ENCODE peak calls at places on chromosome 4, in five cellular contexts. Z, G, M, X and J are unnamed samples.

GRCh38 chr4:15729910-15730533 is 27.2 kb downstream of the BST1 start:
- DNase-seq in Z (peak), G (peak), M (peak), X (peak), J (peak)

GRCh38 chr4:176782794-176783193 is 9.9 kb downstream of the VEGFC start:
- DNase-seq in Z (no peak), G (no peak), M (no peak), X (no peak), J (peak)

GRCh38 chr4:153060191-153060590 is 124.1 kb downstream of the FHDC1 start:
- DNase-seq in Z (no peak), G (no peak), M (no peak), X (no peak), J (no peak)

GRCh38 chr4:3302164-3302785 is 9.5 kb downstream of the RGS12 start:
- DNase-seq in Z (no peak), G (no peak), M (no peak), X (no peak), J (no peak)

GRCh38 chr4:182758288-182758687 is 158.9 kb downstream of the DCTD start:
- DNase-seq in Z (no peak), G (no peak), M (no peak), X (peak), J (no peak)

GRCh38 chr4:70399319-70399718 is 1.6 kb downstream of the OPRPN start:
- DNase-seq in Z (no peak), G (no peak), M (peak), X (no peak), J (no peak)

GRCh38 chr4:183362916-183363542 is 40.8 kb upstream of the CLDN24 start:
- DNase-seq in Z (no peak), G (peak), M (no peak), X (peak), J (peak)

GRCh38 chr4:80307183-80307735 is 28.3 kb upstream of the CFAP299 start:
- DNase-seq in Z (no peak), G (no peak), M (no peak), X (no peak), J (peak)

GRCh38 chr4:121785479-121785878 is 15.6 kb upstream of the EXOSC9 start:
- DNase-seq in Z (no peak), G (no peak), M (peak), X (no peak), J (peak)

GRCh38 chr4:86595426-86595805 is 1.3 kb downstream of the PTPN13 start:
- DNase-seq in Z (no peak), G (peak), M (peak), X (peak), J (peak)

GRCh38 chr4:78938474-78938867 is 767 bp downstream of the PAQR3 start:
- DNase-seq in Z (no peak), G (no peak), M (no peak), X (no peak), J (peak)

GRCh38 chr4:17324431-17324830 is 187.5 kb downstream of the QDPR start:
- DNase-seq in Z (peak), G (peak), M (peak), X (peak), J (peak)

GRCh38 chr4:67779631-67780030 is 25.4 kb upstream of the GNRHR start:
- DNase-seq in Z (no peak), G (no peak), M (peak), X (no peak), J (peak)

GRCh38 chr4:147596976-147597375 is 20.2 kb upstream of the TMEM184C start:
- DNase-seq in Z (no peak), G (no peak), M (peak), X (no peak), J (peak)

GRCh38 chr4:18050448-18050847 is 28.9 kb upstream of the LCORL start:
- DNase-seq in Z (no peak), G (no peak), M (no peak), X (no peak), J (no peak)

GRCh38 chr4:4865705-4866123 is 6.2 kb downstream of the MSX1 start:
- DNase-seq in Z (no peak), G (no peak), M (no peak), X (peak), J (no peak)

GRCh38 chr4:71113294-71113693 is 119.8 kb downstream of the DCK start:
- DNase-seq in Z (peak), G (peak), M (peak), X (peak), J (no peak)

GRCh38 chr4:39613093-39613656 is 25.5 kb downstream of the SMIM14 start:
- DNase-seq in Z (no peak), G (no peak), M (peak), X (no peak), J (peak)

GRCh38 chr4:102761902-102762301 is 1.1 kb upstream of the MANBA start:
- DNase-seq in Z (no peak), G (no peak), M (no peak), X (no peak), J (no peak)

GRCh38 chr4:102760645-102761477 is at the start of gene MANBA:
- DNase-seq in Z (peak), G (peak), M (peak), X (peak), J (peak)

GRCh38 chr4:102761478-102761790 is 666 bp upstream of the MANBA start:
- DNase-seq in Z (peak), G (no peak), M (peak), X (no peak), J (peak)

GRCh38 chr4:102758241-102758871 is 2.4 kb downstream of the MANBA start:
- DNase-seq in Z (no peak), G (no peak), M (peak), X (no peak), J (no peak)

GRCh38 chr4:102759835-102760644 is 728 bp downstream of the MANBA start:
- DNase-seq in Z (peak), G (no peak), M (peak), X (peak), J (peak)
- TF ChIP-seq EZH2phosphoT487 in Z (no peak), G (no peak), M (no peak), X (no peak), J (no peak)

GRCh38 chr4:83658806-83659205 is 122.9 kb downstream of the GPAT3 start:
- DNase-seq in Z (no peak), G (no peak), M (no peak), X (no peak), J (peak)
- H3K4me3 ChIP-seq in Z (no peak), G (no peak), M (no peak), X (no peak), J (no peak)

GRCh38 chr4:188971125-188971524 is 831.9 kb downstream of the TRIML1 start:
- DNase-seq in Z (peak), G (peak), M (peak), X (no peak), J (peak)
- TF ChIP-seq EZH2phosphoT487 in Z (no peak), G (no peak), M (no peak), X (no peak), J (no peak)

DNA sequence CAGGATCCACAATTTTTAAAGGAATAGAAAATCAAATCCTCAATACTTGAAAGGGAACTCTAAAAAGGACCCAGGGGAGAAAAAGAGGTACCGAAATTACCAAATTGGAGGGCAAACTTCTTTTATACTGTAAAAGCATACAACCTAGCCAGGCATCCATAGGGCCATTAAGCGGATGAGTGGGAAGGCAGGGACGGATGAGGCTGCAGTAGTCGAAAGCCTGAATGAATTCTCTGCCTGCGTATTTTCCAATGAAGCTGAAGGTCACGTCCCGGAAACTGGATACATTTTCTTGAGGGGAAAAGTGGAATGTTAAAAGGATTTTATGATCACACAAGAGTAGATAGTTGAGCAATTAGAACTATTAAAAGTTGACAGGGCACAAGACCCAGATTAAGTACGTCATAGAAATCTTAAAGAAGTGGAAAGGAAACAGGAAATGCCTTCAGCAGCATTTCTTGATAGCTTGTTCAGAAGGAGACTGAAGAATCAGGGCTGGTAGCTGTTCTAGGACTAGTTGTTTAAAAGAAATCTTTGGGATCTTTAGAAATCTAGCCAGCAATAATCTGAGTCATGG is 98.3 kb upstream of the CXXC4 start:
- DNase-seq in Z (no peak), G (no peak), M (no peak), X (peak), J (no peak)
- H3K4me3 ChIP-seq in Z (no peak), G (no peak), M (no peak), X (no peak), J (no peak)

DNA sequence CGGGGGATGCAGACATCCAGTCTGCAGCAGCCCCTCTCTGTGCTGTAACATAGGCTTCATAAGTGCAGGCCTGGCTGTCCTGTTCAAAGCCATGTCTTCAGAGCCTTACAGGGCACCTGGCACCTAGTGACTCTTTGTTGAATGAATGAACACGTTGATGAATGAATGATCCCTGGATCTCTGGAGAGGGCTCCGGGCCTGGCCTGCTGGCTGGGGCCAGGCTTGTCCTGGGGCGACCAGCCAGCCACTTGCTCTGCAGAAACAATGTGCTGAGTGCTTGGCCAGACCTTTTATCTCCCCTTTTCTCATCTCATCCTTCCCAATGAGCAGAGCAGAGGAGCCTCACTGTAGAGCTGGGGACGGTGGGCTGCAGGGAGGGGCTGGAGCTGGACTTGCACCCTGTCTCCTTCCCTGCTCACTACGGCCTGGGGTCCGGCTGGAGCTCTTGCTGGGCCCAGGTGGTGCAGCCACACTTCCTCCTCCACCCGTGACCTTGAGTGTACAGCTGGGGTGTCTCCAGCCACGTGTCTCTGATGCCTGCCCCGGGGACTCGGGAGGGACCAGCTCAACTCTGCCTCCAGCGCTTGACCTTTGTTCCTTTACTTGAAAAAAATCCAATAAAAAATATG is 77.9 kb downstream of the PSAPL1 start:
- DNase-seq in Z (no peak), G (no peak), M (no peak), X (no peak), J (no peak)
- TF ChIP-seq EZH2phosphoT487 in Z (no peak), G (no peak), M (no peak), X (no peak), J (no peak)